ENCODE peak calls at places on chromosomes 11 and 22, in five cellular contexts. V, J, X, Y and H are unnamed samples.

GRCh38 chr11:129435499-129436245 is 60.0 kb downstream of the BARX2 start:
- DNase-seq in X (no peak), V (no peak), J (no peak), Y (peak), H (no peak)

GRCh38 chr11:86291466-86292262 is 10.4 kb upstream of the HIKESHI start:
- DNase-seq in J (peak), X (peak), Y (peak), V (no peak), H (peak)

GRCh38 chr22:20247010-20247505 is 21.1 kb downstream of the RTN4R start:
- DNase-seq in X (peak), Y (no peak), J (no peak), V (peak), H (no peak)

GRCh38 chr11:16771350-16772140 is 33.1 kb downstream of the C11orf58 start:
- DNase-seq in X (no peak), Y (no peak), V (no peak), J (no peak), H (no peak)

GRCh38 chr11:2382129-2382517 is 5.0 kb downstream of the CD81 start:
- DNase-seq in Y (no peak), J (no peak), V (peak), X (no peak), H (no peak)

GRCh38 chr11:89660234-89660633 is 49.9 kb upstream of the TRIM77 start:
- DNase-seq in X (no peak), V (no peak), Y (no peak), J (no peak), H (no peak)

GRCh38 chr11:122671270-122671906 is 15.9 kb downstream of the UBASH3B start:
- DNase-seq in X (peak), Y (no peak), V (no peak), J (no peak), H (no peak)

GRCh38 chr11:39541945-39542351 is 1917.5 kb downstream of the LRRC4C start:
- DNase-seq in X (no peak), V (no peak), J (no peak), Y (peak), H (peak)

GRCh38 chr11:71431271-71431670 is 16.9 kb downstream of the DHCR7 start:
- DNase-seq in J (no peak), V (peak), X (no peak), Y (no peak), H (no peak)

GRCh38 chr11:12675951-12676711 is 1.9 kb downstream of the TEAD1 start:
- DNase-seq in X (peak), V (no peak), J (no peak), Y (peak), H (peak)

GRCh38 chr11:128653828-128654231 is 40.0 kb upstream of the FLI1 start:
- DNase-seq in J (no peak), X (peak), V (peak), Y (peak), H (peak)

GRCh38 chr22:32539631-32540449 is 65.2 kb downstream of the FBXO7 start:
- DNase-seq in X (no peak), V (no peak), J (no peak), Y (peak), H (no peak)

GRCh38 chr22:42172385-42173172 is 42.0 kb upstream of the CYP2D6 start:
- DNase-seq in X (peak), V (no peak), Y (no peak), J (no peak), H (no peak)

GRCh38 chr11:107606122-107606521 is 15.2 kb downstream of the ELMOD1 start:
- DNase-seq in V (no peak), J (no peak), Y (peak), X (no peak), H (no peak)

GRCh38 chr11:69518081-69518950 is 36.9 kb downstream of the LINC01488 start:
- DNase-seq in Y (no peak), X (peak), V (no peak), J (no peak), H (no peak)

GRCh38 chr22:49371325-49372110 is 456.2 kb downstream of the BRD1 start:
- DNase-seq in Y (no peak), V (peak), J (no peak), X (no peak), H (no peak)

GRCh38 chr22:37331034-37331428 is 48.7 kb downstream of the CYTH4 start:
- DNase-seq in Y (peak), J (no peak), X (peak), V (no peak), H (peak)

GRCh38 chr22:41380993-41381328 is 781 bp upstream of the TEF start:
- DNase-seq in X (peak), Y (peak), V (no peak), J (no peak), H (peak)

GRCh38 chr22:44926124-44926475 is 83.7 kb downstream of the PHF21B start:
- DNase-seq in X (no peak), J (no peak), Y (no peak), V (peak), H (no peak)

GRCh38 chr22:28915969-28916368 is 32.6 kb downstream of the ZNRF3 start:
- DNase-seq in J (no peak), X (no peak), V (no peak), Y (no peak), H (no peak)

GRCh38 chr11:11871991-11872401 is 30.2 kb downstream of the USP47 start:
- DNase-seq in J (no peak), X (no peak), V (no peak), Y (no peak), H (no peak)

GRCh38 chr11:87712802-87713202 is 462.4 kb downstream of the RAB38 start:
- DNase-seq in Y (no peak), X (no peak), J (no peak), V (no peak), H (no peak)